ENCODE peak calls at places on chromosomes 13 and 19, in ten cellular contexts. W is neural progenitor cell; P is CD8-positive, alpha-beta T cell; I is stimulated activated CD8-positive, alpha-beta memory T cell treated with anti-CD3 and anti-CD28 coated beads, Interleukin-7, amount 100 ng/mL, for 1 hour; V is M059J; N is NCI-H2107; O is C1 segment of cervical spinal cord; K is astrocyte of the hippocampus; A is endothelial cell; G is sciatic nerve. Q is an unnamed sample.

GRCh38 chr19:5103061-5103701 is 134.3 kb downstream of the KDM4B start:
- DNase-seq in W (no peak), P (no peak), I (no peak), V (peak), N (no peak), O (peak), K (peak), A (no peak), G (peak), Q (peak)

GRCh38 chr19:51096473-51097165 is 11.6 kb downstream of the CTU1 start:
- DNase-seq in W (peak), P (no peak), I (no peak), V (no peak), N (no peak), O (no peak), K (no peak), A (no peak), G (no peak), Q (no peak)

GRCh38 chr13:27953671-27954405 is 15.3 kb downstream of the CDX2 start:
- DNase-seq in W (peak), P (peak), I (peak), V (peak), N (no peak), O (peak), K (peak), A (peak), G (peak), Q (peak)

GRCh38 chr19:4064551-4065260 is 2.0 kb downstream of the ZBTB7A start:
- DNase-seq in W (peak), P (peak), I (peak), V (no peak), N (no peak), O (peak), K (peak), A (peak), G (peak), Q (no peak)

GRCh38 chr19:1004803-1005664 is 4.8 kb downstream of the GRIN3B start:
- DNase-seq in W (no peak), P (no peak), I (no peak), V (no peak), N (no peak), O (no peak), K (no peak), A (no peak), G (no peak), Q (no peak)

GRCh38 chr19:50693064-50693975 is 26.3 kb downstream of the SHANK1 start:
- DNase-seq in W (peak), P (no peak), I (no peak), V (no peak), N (no peak), O (no peak), K (no peak), A (no peak), G (no peak), Q (no peak)

GRCh38 chr13:20291037-20291436 is 58.9 kb upstream of the GJB6 start:
- DNase-seq in W (no peak), P (no peak), I (no peak), V (no peak), N (no peak), O (no peak), K (no peak), A (no peak), G (no peak), Q (no peak)

GRCh38 chr13:48265217-48265815 is 32.3 kb downstream of the ITM2B start:
- DNase-seq in W (no peak), P (no peak), I (no peak), V (no peak), N (no peak), O (no peak), K (no peak), A (no peak), G (no peak), Q (no peak)

GRCh38 chr19:19485161-19485997 is 30.0 kb downstream of the TSSK6 start:
- DNase-seq in W (no peak), P (no peak), I (no peak), V (no peak), N (no peak), O (no peak), K (peak), A (no peak), G (no peak), Q (peak)

GRCh38 chr19:11736696-11737095 is 2.0 kb downstream of the ZNF823 start:
- DNase-seq in W (no peak), P (no peak), I (no peak), V (peak), N (no peak), O (no peak), K (no peak), A (no peak), G (no peak), Q (peak)

GRCh38 chr19:2329162-2329505 is 650 bp downstream of the SPPL2B start:
- DNase-seq in W (no peak), P (no peak), I (no peak), V (no peak), N (no peak), O (no peak), K (no peak), A (no peak), G (no peak), Q (no peak)

GRCh38 chr13:48146122-48146521 is 51.2 kb upstream of the MED4 start:
- DNase-seq in W (no peak), P (no peak), I (no peak), V (no peak), N (no peak), O (no peak), K (no peak), A (no peak), G (no peak), Q (no peak)

Q was measured in fibroblast of the aortic adventitia.